ENCODE peak calls at places on chromosomes 7 and 10, in ten cellular contexts. V, K, C, W, T, B, U, D, J and N are unnamed samples.

GRCh38 chr10:32139223-32140073 is 83.2 kb upstream of the KIF5B start:
- DNase-seq in W (peak), B (peak), C (peak), V (peak), K (peak), J (peak), T (peak), U (peak), D (peak), N (peak)

GRCh38 chr7:50068026-50068425 is 25.0 kb downstream of the ZPBP start:
- DNase-seq in T (peak), B (no peak), J (no peak), K (peak), V (peak), C (no peak), W (peak), D (no peak), U (no peak), N (no peak)

GRCh38 chr10:43123361-43124093 is 14.7 kb upstream of the CSGALNACT2 start:
- DNase-seq in W (no peak), B (no peak), U (no peak), V (peak), J (no peak), C (no peak), D (peak), K (no peak), T (no peak), N (no peak)

GRCh38 chr10:44822993-44823392 is 88.1 kb upstream of the TMEM72 start:
- DNase-seq in D (no peak), U (no peak), V (no peak), T (no peak), J (no peak), W (no peak), K (no peak), C (no peak), B (no peak), N (no peak)

GRCh38 chr10:55631071-55631654 is 729.9 kb downstream of the ZWINT start:
- DNase-seq in B (peak), T (peak), K (peak), W (no peak), J (peak), C (no peak), U (peak), V (peak), D (peak), N (peak)

GRCh38 chr10:5818894-5819293 is 5.7 kb upstream of the GDI2 start:
- DNase-seq in U (no peak), T (no peak), V (no peak), D (no peak), K (no peak), W (no peak), J (no peak), B (no peak), C (no peak), N (no peak)

GRCh38 chr7:140877249-140877524 is 47.5 kb downstream of the BRAF start:
- DNase-seq in V (no peak), C (no peak), B (no peak), U (no peak), K (no peak), D (no peak), W (peak), T (no peak), J (no peak), N (no peak)

GRCh38 chr7:150388709-150389531 is 9.8 kb downstream of the ZNF775 start:
- DNase-seq in K (peak), C (no peak), T (peak), D (peak), U (peak), B (peak), W (peak), V (peak), J (peak), N (peak)

GRCh38 chr10:118584181-118584954 is 11.1 kb downstream of the PRLHR start:
- DNase-seq in W (peak), V (no peak), D (peak), T (no peak), K (peak), B (peak), J (peak), C (no peak), U (no peak), N (peak)

GRCh38 chr7:115009736-115010435 is 88.0 kb downstream of the MDFIC start:
- DNase-seq in B (no peak), J (peak), U (peak), D (no peak), C (no peak), V (no peak), W (peak), K (no peak), T (no peak), N (peak)

GRCh38 chr10:84256510-84257342 is 11.9 kb downstream of the RGR start:
- DNase-seq in K (peak), W (peak), J (no peak), T (peak), B (peak), V (peak), U (peak), D (no peak), C (no peak), N (peak)

GRCh38 chr10:130137077-130137448 is 872 bp downstream of the GLRX3 start:
- DNase-seq in J (no peak), V (no peak), C (no peak), U (no peak), D (peak), K (peak), T (peak), B (no peak), W (peak), N (peak)

GRCh38 chr10:132907901-132908620 is 34.3 kb downstream of the CFAP46 start:
- DNase-seq in W (no peak), U (no peak), D (peak), C (no peak), B (no peak), T (no peak), K (no peak), J (no peak), V (no peak), N (no peak)

GRCh38 chr7:139182363-139182762 is 48.7 kb upstream of the UBN2 start:
- DNase-seq in C (no peak), V (no peak), D (no peak), B (no peak), U (no peak), J (no peak), W (no peak), T (no peak), K (no peak), N (no peak)

GRCh38 chr10:78438094-78438906 is 404.6 kb downstream of the RPS24 start:
- DNase-seq in D (no peak), T (no peak), V (no peak), J (no peak), K (no peak), W (no peak), C (no peak), U (no peak), B (no peak), N (no peak)

GRCh38 chr10:1015688-1016087 is 10.0 kb downstream of the IDI2 start:
- DNase-seq in J (no peak), W (no peak), B (no peak), U (no peak), K (no peak), T (no peak), V (no peak), C (no peak), D (no peak), N (no peak)

GRCh38 chr7:87213801-87214200 is 5.7 kb downstream of the TMEM243 start:
- DNase-seq in B (no peak), K (no peak), V (no peak), C (no peak), T (no peak), J (no peak), D (no peak), U (no peak), W (peak), N (peak)

GRCh38 chr10:116670706-116671105 is 50.0 kb downstream of the PNLIPRP2 start:
- DNase-seq in B (peak), K (no peak), C (no peak), D (no peak), V (no peak), W (no peak), T (no peak), U (no peak), J (no peak), N (no peak)

GRCh38 chr10:109247819-109248218 is 675.5 kb downstream of the XPNPEP1 start:
- DNase-seq in C (no peak), W (no peak), K (no peak), V (no peak), D (no peak), B (no peak), J (no peak), T (no peak), U (no peak), N (no peak)

GRCh38 chr7:11492307-11492706 is 339.7 kb downstream of the THSD7A start:
- DNase-seq in J (no peak), B (no peak), W (no peak), V (no peak), C (no peak), U (no peak), T (no peak), D (no peak), K (no peak), N (peak)

GRCh38 chr10:7792541-7792940 is 4.6 kb downstream of the ATP5F1C start:
- DNase-seq in V (no peak), W (peak), D (no peak), U (no peak), J (no peak), T (no peak), K (no peak), B (no peak), C (no peak), N (no peak)

GRCh38 chr10:7797582-7797981 is 9.6 kb downstream of the ATP5F1C start:
- DNase-seq in J (peak), V (no peak), C (no peak), U (peak), K (peak), D (peak), T (no peak), B (no peak), W (peak), N (peak)

GRCh38 chr10:7794627-7795026 is 6.7 kb downstream of the ATP5F1C start:
- DNase-seq in T (no peak), V (no peak), D (no peak), W (no peak), K (no peak), C (no peak), B (no peak), U (no peak), J (no peak), N (peak)

GRCh38 chr10:7795605-7796004 is 7.6 kb downstream of the ATP5F1C start:
- DNase-seq in T (no peak), V (no peak), U (no peak), D (no peak), J (no peak), C (no peak), B (no peak), W (peak), K (peak), N (no peak)
- TF ChIP-seq CTCF in T (no peak), V (no peak), U (no peak), D (no peak), J (no peak), C (no peak), B (no peak), W (no peak), K (no peak), N (no peak)

DNA sequence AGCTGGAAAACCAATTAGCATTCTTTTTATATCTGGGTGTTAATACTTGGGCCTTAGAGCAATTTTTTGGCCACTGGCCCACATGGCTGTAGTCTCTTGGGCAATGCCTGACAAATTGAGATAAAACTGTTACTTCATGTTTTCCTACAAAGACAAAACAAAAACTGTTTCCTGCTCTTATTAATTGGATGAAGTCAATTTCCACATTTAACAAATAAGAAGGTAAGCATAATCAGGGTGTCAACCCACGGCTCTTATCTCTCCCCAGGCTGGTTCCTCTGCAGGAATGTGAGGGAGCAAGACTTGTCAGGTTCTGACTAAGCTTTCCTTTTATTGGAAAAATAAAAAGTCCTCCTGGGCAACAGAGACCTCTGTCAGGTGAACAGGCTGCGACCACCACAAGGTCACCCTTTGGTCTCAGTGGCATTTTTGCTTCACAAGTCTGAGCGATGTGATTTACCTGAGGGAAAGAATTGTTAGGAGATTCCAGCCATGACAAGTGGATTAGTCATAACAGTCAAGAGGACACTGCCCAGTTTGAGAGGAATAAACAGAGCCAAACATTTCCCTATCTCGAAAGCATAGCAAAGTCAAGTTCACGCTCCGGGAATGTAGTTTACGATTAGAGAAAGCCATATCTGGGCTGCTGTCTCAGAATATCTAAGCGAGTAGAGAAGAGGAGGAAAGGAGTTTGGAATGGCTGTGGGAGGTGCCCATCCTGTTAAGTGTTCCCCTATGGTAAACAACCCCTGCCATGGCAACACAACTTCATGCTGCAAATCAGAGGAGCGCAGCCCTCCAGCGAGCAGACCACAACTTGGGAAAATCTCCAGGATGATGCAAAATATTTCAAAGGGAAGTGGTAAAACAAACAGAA is 144.4 kb downstream of the TES start:
- DNase-seq in B (no peak), K (peak), U (peak), J (peak), C (peak), D (peak), T (no peak), W (peak), V (peak), N (peak)
- H3K4me3 ChIP-seq in B (no peak), K (peak), U (peak), J (peak), C (peak), D (peak), T (no peak), W (peak), V (peak), N (peak)

DNA sequence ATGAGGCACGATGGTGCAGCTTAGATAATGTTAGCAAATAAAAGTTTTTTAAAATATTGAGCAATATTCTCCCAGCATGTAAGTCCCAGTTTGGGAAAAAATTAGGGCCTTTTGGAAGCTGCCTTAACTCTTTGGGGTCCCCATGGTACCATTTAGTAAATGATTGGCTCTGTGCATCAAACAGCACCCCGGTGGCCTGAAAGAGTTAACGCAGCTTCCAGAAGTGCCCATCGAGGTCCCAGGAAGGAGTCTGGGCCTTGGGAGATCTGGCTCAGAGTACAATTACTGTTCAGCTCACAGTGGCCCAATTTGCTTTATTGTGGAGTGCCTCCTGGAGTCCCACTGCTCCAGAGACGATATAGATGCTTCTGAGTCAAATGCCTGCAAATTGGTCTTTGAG is 31.7 kb downstream of the WDFY4 start:
- DNase-seq in W (no peak), K (no peak), V (no peak), J (no peak), D (no peak), B (no peak), C (no peak), T (no peak), U (no peak), N (no peak)
- TF ChIP-seq CTCF in W (no peak), K (no peak), V (no peak), J (no peak), D (no peak), B (no peak), C (no peak), T (peak), U (no peak), N (no peak)

DNA sequence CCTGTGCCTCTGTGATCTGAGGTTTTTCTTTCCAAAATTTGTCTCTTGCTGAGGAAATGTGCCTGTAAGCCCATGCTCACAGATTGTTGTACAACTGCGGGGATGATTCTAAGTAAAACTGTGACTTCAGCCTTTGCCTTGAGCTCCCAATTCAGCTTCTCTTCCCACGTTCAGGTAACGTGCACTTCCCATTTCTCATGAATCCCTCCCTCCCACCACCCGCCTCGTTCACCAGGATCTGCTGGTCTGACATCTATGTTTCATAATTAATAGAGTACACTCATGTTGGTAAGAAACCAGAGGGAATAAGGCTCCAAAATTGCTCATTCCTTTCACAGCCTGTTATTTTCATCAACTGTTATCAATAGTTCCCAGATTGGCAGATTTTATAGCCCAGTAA is 332.6 kb upstream of the TPK1 start:
- DNase-seq in W (no peak), T (no peak), D (no peak), J (no peak), B (no peak), K (no peak), C (no peak), U (no peak), V (no peak), N (no peak)
- H3K4me3 ChIP-seq in W (no peak), T (no peak), D (no peak), J (no peak), B (no peak), K (no peak), C (no peak), U (no peak), V (no peak), N (no peak)

DNA sequence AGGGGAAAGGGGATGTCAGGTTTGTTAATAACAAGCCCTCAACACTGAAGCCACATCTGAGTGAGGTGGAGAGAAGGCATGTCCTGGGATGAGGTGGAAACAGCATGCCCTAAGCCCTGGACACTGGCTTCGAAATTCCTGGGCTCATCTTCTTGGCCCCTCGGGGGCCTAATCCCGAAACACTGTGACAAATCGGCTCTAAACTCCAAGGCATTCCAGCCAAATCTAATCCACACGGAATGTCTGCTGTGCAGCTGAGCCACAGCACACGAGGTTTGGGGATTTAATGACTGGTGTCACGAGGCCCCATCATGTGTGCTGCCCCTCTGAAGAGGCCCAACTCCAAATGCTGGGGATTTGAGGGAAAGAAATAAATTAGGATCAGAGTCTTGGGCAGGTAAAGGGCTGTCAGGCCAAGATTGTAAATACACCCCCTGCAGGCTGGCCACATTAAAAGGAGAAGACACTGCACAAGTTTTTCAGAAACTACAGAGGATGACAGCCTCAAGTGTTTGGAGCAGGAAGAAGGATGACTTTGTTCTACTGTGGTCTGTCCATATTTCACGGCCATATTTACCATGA is 83.0 kb upstream of the FGFR2 start:
- DNase-seq in D (no peak), B (no peak), U (no peak), C (no peak), K (no peak), J (no peak), T (peak), V (no peak), W (no peak), N (no peak)
- TF ChIP-seq CTCF in D (no peak), B (no peak), U (no peak), C (no peak), K (no peak), J (no peak), T (no peak), V (no peak), W (no peak), N (no peak)